ENCODE peak calls at places on chromosomes 16 and 17, in eight cellular contexts. T is right lobe of liver, P is NCI-H187, K is A549, W is right cardiac atrium, M is prostate gland, D is astrocyte of the spinal cord, L is NCI-H1092. Z is an unnamed sample.
A peak's percentile ranks its signal among the peaks of the same experiment; 100 is the strongest.

GRCh38 chr16:13781579-13782338 is 138.2 kb upstream of the ERCC4 start:
- DNase-seq in K (no peak), D (no peak), T (no peak), M (no peak), W (no peak), L (no peak), P (no peak), Z (no peak)

GRCh38 chr17:33002245-33002644 is 10.6 kb downstream of the SPACA3 start:
- DNase-seq in P (no peak), L (no peak), D (no peak), K (no peak), T (no peak), W (no peak), M (no peak), Z (no peak)

GRCh38 chr16:11200523-11201063 is 55.4 kb downstream of the SOCS1 start:
- DNase-seq in L (no peak), P (no peak), D (no peak), M (no peak), T (no peak), W (no peak), K (no peak), Z (no peak)

GRCh38 chr17:31448467-31449077 is 57.1 kb downstream of the RAB11FIP4 start:
- DNase-seq in P (no peak), K (no peak), D (peak; percentile 13), M (no peak), L (no peak), T (no peak), W (no peak), Z (no peak)

GRCh38 chr17:35713069-35713728 is 18.2 kb upstream of the RASL10B start:
- DNase-seq in L (no peak), T (peak; percentile 70), K (no peak), D (peak; percentile 93), W (no peak), M (no peak), P (no peak), Z (peak; percentile 90)

GRCh38 chr17:65139045-65139764 is 2.0 kb downstream of the RGS9 start:
- DNase-seq in W (no peak), D (no peak), K (no peak), P (no peak), L (no peak), T (no peak), M (no peak), Z (no peak)

GRCh38 chr16:24829153-24829552 is 16.6 kb upstream of the SLC5A11 start:
- DNase-seq in M (no peak), P (no peak), W (no peak), L (no peak), D (no peak), T (no peak), K (no peak), Z (no peak)

GRCh38 chr16:68263559-68264127 is 683 bp upstream of the SLC7A6 start:
- DNase-seq in W (no peak), K (no peak), P (no peak), T (no peak), D (no peak), M (no peak), L (no peak), Z (no peak)

GRCh38 chr16:4859900-4860255 is 12.6 kb downstream of the UBN1 start:
- DNase-seq in W (peak; percentile 42), T (no peak), M (no peak), L (no peak), P (no peak), K (no peak), D (peak; percentile 64), Z (no peak)

GRCh38 chr17:63988741-63989621 is 9.2 kb upstream of the PRR29 start:
- DNase-seq in T (no peak), P (no peak), D (no peak), W (no peak), L (no peak), M (no peak), K (no peak), Z (no peak)

GRCh38 chr16:12801511-12802042 is 2.1 kb downstream of the CPPED1 start:
- DNase-seq in T (no peak), P (no peak), M (no peak), W (no peak), K (peak; percentile 39), D (peak; percentile 88), L (no peak), Z (no peak)

GRCh38 chr17:14923981-14924380 is 341.1 kb downstream of the PMP22 start:
- DNase-seq in D (peak; percentile 60), W (no peak), K (no peak), P (no peak), L (no peak), T (no peak), M (no peak), Z (no peak)

GRCh38 chr17:39923836-39924690 is 3.3 kb downstream of the ORMDL3 start:
- DNase-seq in K (no peak), D (peak; percentile 17), W (no peak), P (no peak), T (peak; percentile 88), L (no peak), M (no peak), Z (peak; percentile 90)

GRCh38 chr17:78998311-78999055 is 11.1 kb downstream of the CANT1 start:
- DNase-seq in K (no peak), D (no peak), M (peak; percentile 63), T (peak; percentile 26), W (peak; percentile 81), L (peak; percentile 23), P (no peak), Z (peak; percentile 46)

GRCh38 chr16:51465026-51465425 is 314.0 kb upstream of the SALL1 start:
- DNase-seq in D (peak; percentile 63), M (no peak), T (no peak), K (no peak), W (no peak), L (no peak), P (no peak), Z (no peak)

GRCh38 chr16:3036726-3037315 is at the start of gene BICDL2:
- DNase-seq in P (no peak), L (no peak), T (no peak), D (no peak), W (no peak), M (no peak), K (no peak), Z (no peak)

GRCh38 chr17:44184212-44184810 is 2.5 kb upstream of the TMUB2 start:
- DNase-seq in M (no peak), P (no peak), W (no peak), K (no peak), D (no peak), L (no peak), T (no peak), Z (no peak)

GRCh38 chr17:38558751-38559024 is 47.1 kb downstream of the SRCIN1 start:
- DNase-seq in D (no peak), T (no peak), L (no peak), M (no peak), K (peak; percentile 54), P (no peak), W (no peak), Z (no peak)

GRCh38 chr16:2787406-2787805 is at the start of gene PRSS33:
- DNase-seq in M (no peak), D (no peak), K (no peak), W (no peak), T (no peak), L (no peak), P (no peak), Z (no peak)

GRCh38 chr17:59361916-59362810 is 30.7 kb downstream of the YPEL2 start:
- DNase-seq in P (no peak), D (peak; percentile 96), M (no peak), L (no peak), W (no peak), T (no peak), K (no peak), Z (no peak)

GRCh38 chr16:87821346-87822001 is 47.8 kb downstream of the SLC7A5 start:
- DNase-seq in T (no peak), D (no peak), L (no peak), P (no peak), W (no peak), M (no peak), K (no peak), Z (no peak)

GRCh38 chr17:40122944-40123810 is 1.4 kb downstream of the MSL1 start:
- DNase-seq in K (peak; percentile 72), M (peak; percentile 49), P (peak; percentile 28), D (peak; percentile 46), W (peak; percentile 49), L (peak; percentile 34), T (peak; percentile 49), Z (peak; percentile 62)

GRCh38 chr17:74864866-74865395 is 5.2 kb upstream of the GRIN2C start:
- DNase-seq in P (peak; percentile 22), K (peak; percentile 78), L (no peak), W (peak; percentile 71), T (peak; percentile 68), M (peak; percentile 64), D (peak; percentile 53), Z (peak; percentile 76)

GRCh38 chr16:57045694-57046381 is 46.5 kb upstream of the CPNE2 start:
- DNase-seq in L (peak; percentile 49), K (peak; percentile 48), T (no peak), D (peak; percentile 62), W (peak; percentile 81), P (no peak), M (peak; percentile 50), Z (no peak)

GRCh38 chr16:21937387-21937829 is 15.8 kb upstream of the UQCRC2 start:
- DNase-seq in K (peak; percentile 14), W (no peak), L (no peak), M (no peak), T (no peak), D (no peak), P (no peak), Z (no peak)

GRCh38 chr16:14958970-14959369 is 15.9 kb upstream of the PDXDC1 start:
- DNase-seq in D (no peak), P (no peak), T (no peak), W (no peak), K (no peak), M (no peak), L (no peak), Z (no peak)

GRCh38 chr17:73138541-73139138 is 26.2 kb upstream of the SSTR2 start:
- DNase-seq in L (peak; percentile 69), M (no peak), K (no peak), D (no peak), T (no peak), P (no peak), W (no peak), Z (no peak)

GRCh38 chr17:2395258-2396170 is 5.3 kb downstream of the MNT start:
- DNase-seq in P (no peak), L (no peak), W (peak; percentile 50), T (no peak), K (peak; percentile 92), M (peak; percentile 65), D (no peak), Z (no peak)

GRCh38 chr17:37430051-37430591 is 23.4 kb downstream of the TADA2A start:
- DNase-seq in P (no peak), D (peak; percentile 51), L (no peak), W (no peak), M (no peak), K (no peak), T (no peak), Z (no peak)

GRCh38 chr16:64153718-64154117 is 968.1 kb downstream of the CDH11 start:
- DNase-seq in W (no peak), T (no peak), P (no peak), D (peak; percentile 19), M (no peak), K (no peak), L (no peak), Z (no peak)

GRCh38 chr16:23107878-23108277 is 41.4 kb downstream of the USP31 start:
- DNase-seq in M (no peak), P (no peak), W (no peak), T (no peak), D (peak; percentile 50), L (no peak), K (no peak), Z (no peak)

GRCh38 chr16:85706449-85707034 is 17.8 kb upstream of the GINS2 start:
- DNase-seq in W (no peak), P (no peak), T (no peak), M (no peak), K (no peak), D (no peak), L (no peak), Z (no peak)

GRCh38 chr17:66542183-66542966 is 240.0 kb downstream of the PRKCA start:
- DNase-seq in D (peak; percentile 76), W (no peak), K (no peak), M (no peak), L (no peak), P (no peak), T (no peak), Z (no peak)

GRCh38 chr17:73203135-73203787 is 10.4 kb downstream of the COG1 start:
- DNase-seq in W (no peak), P (no peak), T (no peak), L (no peak), D (no peak), M (peak; percentile 54), K (no peak), Z (no peak)